ENCODE peak calls at places on chromosomes 13 and 19, in ten cellular contexts. One of them, this sample, is unnamed.

GRCh38 chr13:43316997-43317396 is 293.6 kb downstream of the DNAJC15 start:
- DNase-seq in Panc1: no peak
- DNase-seq in fibroblast of the aortic adventitia: peak
- DNase-seq in tibial artery: peak
- DNase-seq in left ventricle myocardium inferior: no peak
- DNase-seq in body of pancreas: peak
- DNase-seq in Caco-2: no peak
- DNase-seq in fibroblast of lung: peak
- DNase-seq in fibroblast of pulmonary artery: peak
- DNase-seq in neural crest cell: no peak
- DNase-seq in this sample: no peak

GRCh38 chr13:78689011-78689410 is 30.1 kb upstream of the OBI1 start:
- DNase-seq in fibroblast of the aortic adventitia: peak
- DNase-seq in Caco-2: peak
- DNase-seq in fibroblast of pulmonary artery: no peak
- DNase-seq in body of pancreas: no peak
- DNase-seq in neural crest cell: no peak
- DNase-seq in tibial artery: no peak
- DNase-seq in Panc1: no peak
- DNase-seq in fibroblast of lung: no peak
- DNase-seq in left ventricle myocardium inferior: no peak
- DNase-seq in this sample: no peak

GRCh38 chr19:47228168-47228936 is 2.6 kb downstream of the BBC3 start:
- DNase-seq in Caco-2: peak
- DNase-seq in Panc1: no peak
- DNase-seq in body of pancreas: peak
- DNase-seq in tibial artery: peak
- DNase-seq in fibroblast of the aortic adventitia: peak
- DNase-seq in fibroblast of lung: no peak
- DNase-seq in fibroblast of pulmonary artery: no peak
- DNase-seq in neural crest cell: no peak
- DNase-seq in left ventricle myocardium inferior: peak
- DNase-seq in this sample: no peak

GRCh38 chr13:109369357-109370052 is 416.9 kb downstream of the IRS2 start:
- DNase-seq in neural crest cell: no peak
- DNase-seq in Panc1: no peak
- DNase-seq in fibroblast of the aortic adventitia: no peak
- DNase-seq in left ventricle myocardium inferior: no peak
- DNase-seq in tibial artery: no peak
- DNase-seq in Caco-2: no peak
- DNase-seq in body of pancreas: no peak
- DNase-seq in fibroblast of lung: no peak
- DNase-seq in fibroblast of pulmonary artery: no peak
- DNase-seq in this sample: no peak

GRCh38 chr13:59259416-59260000 is 904.2 kb downstream of the DIAPH3 start:
- DNase-seq in fibroblast of pulmonary artery: no peak
- DNase-seq in Caco-2: no peak
- DNase-seq in Panc1: no peak
- DNase-seq in body of pancreas: no peak
- DNase-seq in left ventricle myocardium inferior: no peak
- DNase-seq in fibroblast of the aortic adventitia: no peak
- DNase-seq in tibial artery: no peak
- DNase-seq in fibroblast of lung: no peak
- DNase-seq in neural crest cell: no peak
- DNase-seq in this sample: no peak

GRCh38 chr13:26663801-26664200 is 96.8 kb downstream of the GPR12 start:
- DNase-seq in left ventricle myocardium inferior: no peak
- DNase-seq in fibroblast of lung: no peak
- DNase-seq in fibroblast of pulmonary artery: no peak
- DNase-seq in Caco-2: no peak
- DNase-seq in body of pancreas: no peak
- DNase-seq in tibial artery: no peak
- DNase-seq in fibroblast of the aortic adventitia: no peak
- DNase-seq in Panc1: no peak
- DNase-seq in neural crest cell: no peak
- DNase-seq in this sample: no peak

GRCh38 chr13:32538621-32539246 is at the start of gene N4BP2L2:
- DNase-seq in tibial artery: peak
- DNase-seq in left ventricle myocardium inferior: peak
- DNase-seq in fibroblast of pulmonary artery: peak
- DNase-seq in Panc1: peak
- DNase-seq in neural crest cell: peak
- DNase-seq in fibroblast of the aortic adventitia: peak
- DNase-seq in Caco-2: peak
- DNase-seq in fibroblast of lung: peak
- DNase-seq in body of pancreas: peak
- DNase-seq in this sample: peak

GRCh38 chr19:10112895-10113591 is 1.6 kb downstream of the P2RY11 start:
- DNase-seq in body of pancreas: peak
- DNase-seq in Caco-2: peak
- DNase-seq in fibroblast of pulmonary artery: peak
- DNase-seq in tibial artery: no peak
- DNase-seq in fibroblast of lung: peak
- DNase-seq in fibroblast of the aortic adventitia: no peak
- DNase-seq in left ventricle myocardium inferior: no peak
- DNase-seq in Panc1: no peak
- DNase-seq in neural crest cell: peak
- DNase-seq in this sample: peak

GRCh38 chr13:50762969-50763568 is 80.4 kb downstream of the DLEU7 start:
- DNase-seq in body of pancreas: no peak
- DNase-seq in tibial artery: no peak
- DNase-seq in fibroblast of pulmonary artery: no peak
- DNase-seq in fibroblast of lung: no peak
- DNase-seq in neural crest cell: no peak
- DNase-seq in Caco-2: no peak
- DNase-seq in left ventricle myocardium inferior: no peak
- DNase-seq in fibroblast of the aortic adventitia: no peak
- DNase-seq in Panc1: no peak
- DNase-seq in this sample: no peak

GRCh38 chr13:41148421-41149283 is 16.1 kb upstream of the KBTBD6 start:
- DNase-seq in tibial artery: no peak
- DNase-seq in body of pancreas: no peak
- DNase-seq in fibroblast of pulmonary artery: no peak
- DNase-seq in Caco-2: peak
- DNase-seq in fibroblast of lung: no peak
- DNase-seq in fibroblast of the aortic adventitia: no peak
- DNase-seq in left ventricle myocardium inferior: no peak
- DNase-seq in neural crest cell: no peak
- DNase-seq in Panc1: no peak
- DNase-seq in this sample: peak

GRCh38 chr19:15656467-15656866 is 15.8 kb downstream of the CYP4F3 start:
- DNase-seq in left ventricle myocardium inferior: no peak
- DNase-seq in body of pancreas: no peak
- DNase-seq in neural crest cell: no peak
- DNase-seq in fibroblast of pulmonary artery: no peak
- DNase-seq in fibroblast of the aortic adventitia: no peak
- DNase-seq in Caco-2: no peak
- DNase-seq in fibroblast of lung: no peak
- DNase-seq in Panc1: no peak
- DNase-seq in tibial artery: no peak
- DNase-seq in this sample: no peak

GRCh38 chr13:80463673-80464352 is 122.9 kb upstream of the SPRY2 start:
- DNase-seq in fibroblast of pulmonary artery: peak
- DNase-seq in Caco-2: no peak
- DNase-seq in tibial artery: peak
- DNase-seq in body of pancreas: no peak
- DNase-seq in left ventricle myocardium inferior: no peak
- DNase-seq in Panc1: no peak
- DNase-seq in fibroblast of lung: peak
- DNase-seq in fibroblast of the aortic adventitia: peak
- DNase-seq in neural crest cell: no peak
- DNase-seq in this sample: no peak

GRCh38 chr13:112702341-112702982 is 12.6 kb downstream of the ATP11A start:
- DNase-seq in body of pancreas: no peak
- DNase-seq in fibroblast of the aortic adventitia: no peak
- DNase-seq in neural crest cell: no peak
- DNase-seq in fibroblast of pulmonary artery: no peak
- DNase-seq in tibial artery: no peak
- DNase-seq in Caco-2: no peak
- DNase-seq in fibroblast of lung: no peak
- DNase-seq in left ventricle myocardium inferior: no peak
- DNase-seq in Panc1: no peak
- DNase-seq in this sample: no peak

GRCh38 chr13:108155185-108156106 is 59.9 kb downstream of the LIG4 start:
- DNase-seq in Panc1: peak
- DNase-seq in fibroblast of pulmonary artery: peak
- DNase-seq in tibial artery: peak
- DNase-seq in neural crest cell: peak
- DNase-seq in Caco-2: peak
- DNase-seq in fibroblast of lung: peak
- DNase-seq in fibroblast of the aortic adventitia: peak
- DNase-seq in body of pancreas: peak
- DNase-seq in left ventricle myocardium inferior: peak
- DNase-seq in this sample: peak

GRCh38 chr19:50638576-50638975 is 1.1 kb downstream of the SYT3 start:
- DNase-seq in neural crest cell: no peak
- DNase-seq in fibroblast of pulmonary artery: no peak
- DNase-seq in Caco-2: no peak
- DNase-seq in fibroblast of the aortic adventitia: no peak
- DNase-seq in fibroblast of lung: no peak
- DNase-seq in tibial artery: no peak
- DNase-seq in left ventricle myocardium inferior: no peak
- DNase-seq in body of pancreas: no peak
- DNase-seq in Panc1: no peak
- DNase-seq in this sample: no peak

DNA sequence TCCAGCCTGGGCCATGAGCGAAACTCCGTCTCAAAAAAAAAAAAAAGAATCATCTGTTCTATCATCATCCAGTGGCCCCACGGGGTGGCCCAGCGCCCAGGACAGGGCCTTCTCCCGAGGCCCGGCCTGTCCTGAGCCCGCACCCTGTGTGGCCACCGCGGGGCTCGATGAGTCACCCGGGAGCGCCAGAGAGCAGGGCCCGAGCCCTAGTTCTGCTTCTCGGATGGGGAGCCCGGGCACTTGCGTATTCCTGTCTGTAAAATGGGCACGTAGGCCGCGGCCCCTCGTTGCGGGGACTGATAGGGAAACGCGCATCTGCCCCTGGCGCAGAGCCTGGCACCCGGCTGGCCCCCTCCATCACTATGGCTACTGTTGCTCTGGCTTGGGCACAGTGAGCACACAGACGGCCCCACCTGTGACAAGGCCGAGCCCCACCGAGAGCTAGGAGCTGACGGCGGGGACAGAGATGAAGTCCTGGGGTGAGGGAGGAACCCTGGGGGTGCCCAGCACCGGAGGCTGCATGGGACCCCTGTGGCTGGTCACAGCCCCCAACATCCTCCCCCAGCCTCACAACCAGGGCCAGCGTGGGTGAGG is 21.3 kb upstream of the UQCR11 start:
- DNase-seq in Panc1: no peak
- DNase-seq in fibroblast of the aortic adventitia: no peak
- DNase-seq in fibroblast of lung: no peak
- DNase-seq in fibroblast of pulmonary artery: no peak
- DNase-seq in neural crest cell: no peak
- DNase-seq in tibial artery: no peak
- DNase-seq in body of pancreas: no peak
- DNase-seq in Caco-2: no peak
- DNase-seq in left ventricle myocardium inferior: no peak
- DNase-seq in this sample: no peak
- TF ChIP-seq CTCF in Panc1: no peak
- TF ChIP-seq CTCF in fibroblast of the aortic adventitia: no peak
- TF ChIP-seq CTCF in fibroblast of lung: no peak
- TF ChIP-seq CTCF in fibroblast of pulmonary artery: no peak
- TF ChIP-seq CTCF in neural crest cell: no peak
- TF ChIP-seq CTCF in tibial artery: no peak
- TF ChIP-seq CTCF in body of pancreas: no peak
- TF ChIP-seq CTCF in Caco-2: no peak
- TF ChIP-seq CTCF in left ventricle myocardium inferior: no peak
- TF ChIP-seq CTCF in this sample: no peak

GRCh38 chr13:45511310-45512147 is 46.8 kb downstream of the COG3 start:
- DNase-seq in fibroblast of the aortic adventitia: peak
- DNase-seq in Caco-2: peak
- DNase-seq in Panc1: peak
- DNase-seq in tibial artery: no peak
- DNase-seq in fibroblast of pulmonary artery: peak
- DNase-seq in fibroblast of lung: peak
- DNase-seq in neural crest cell: peak
- DNase-seq in left ventricle myocardium inferior: no peak
- DNase-seq in body of pancreas: peak
- DNase-seq in this sample: peak
- TF ChIP-seq CTCF in fibroblast of the aortic adventitia: peak
- TF ChIP-seq CTCF in Caco-2: peak
- TF ChIP-seq CTCF in Panc1: peak
- TF ChIP-seq CTCF in tibial artery: peak
- TF ChIP-seq CTCF in fibroblast of pulmonary artery: peak
- TF ChIP-seq CTCF in fibroblast of lung: peak
- TF ChIP-seq CTCF in neural crest cell: peak
- TF ChIP-seq CTCF in left ventricle myocardium inferior: peak
- TF ChIP-seq CTCF in body of pancreas: peak
- TF ChIP-seq CTCF in this sample: peak

GRCh38 chr19:13574933-13575332 is 68.7 kb upstream of the CACNA1A start:
- DNase-seq in fibroblast of pulmonary artery: no peak
- DNase-seq in tibial artery: no peak
- DNase-seq in neural crest cell: peak
- DNase-seq in left ventricle myocardium inferior: no peak
- DNase-seq in fibroblast of lung: no peak
- DNase-seq in Caco-2: peak
- DNase-seq in body of pancreas: no peak
- DNase-seq in Panc1: no peak
- DNase-seq in fibroblast of the aortic adventitia: peak
- DNase-seq in this sample: peak
- TF ChIP-seq CTCF in fibroblast of pulmonary artery: peak
- TF ChIP-seq CTCF in tibial artery: no peak
- TF ChIP-seq CTCF in neural crest cell: no peak
- TF ChIP-seq CTCF in left ventricle myocardium inferior: peak
- TF ChIP-seq CTCF in fibroblast of lung: peak
- TF ChIP-seq CTCF in Caco-2: no peak
- TF ChIP-seq CTCF in body of pancreas: no peak
- TF ChIP-seq CTCF in Panc1: peak
- TF ChIP-seq CTCF in fibroblast of the aortic adventitia: peak
- TF ChIP-seq CTCF in this sample: peak

DNA sequence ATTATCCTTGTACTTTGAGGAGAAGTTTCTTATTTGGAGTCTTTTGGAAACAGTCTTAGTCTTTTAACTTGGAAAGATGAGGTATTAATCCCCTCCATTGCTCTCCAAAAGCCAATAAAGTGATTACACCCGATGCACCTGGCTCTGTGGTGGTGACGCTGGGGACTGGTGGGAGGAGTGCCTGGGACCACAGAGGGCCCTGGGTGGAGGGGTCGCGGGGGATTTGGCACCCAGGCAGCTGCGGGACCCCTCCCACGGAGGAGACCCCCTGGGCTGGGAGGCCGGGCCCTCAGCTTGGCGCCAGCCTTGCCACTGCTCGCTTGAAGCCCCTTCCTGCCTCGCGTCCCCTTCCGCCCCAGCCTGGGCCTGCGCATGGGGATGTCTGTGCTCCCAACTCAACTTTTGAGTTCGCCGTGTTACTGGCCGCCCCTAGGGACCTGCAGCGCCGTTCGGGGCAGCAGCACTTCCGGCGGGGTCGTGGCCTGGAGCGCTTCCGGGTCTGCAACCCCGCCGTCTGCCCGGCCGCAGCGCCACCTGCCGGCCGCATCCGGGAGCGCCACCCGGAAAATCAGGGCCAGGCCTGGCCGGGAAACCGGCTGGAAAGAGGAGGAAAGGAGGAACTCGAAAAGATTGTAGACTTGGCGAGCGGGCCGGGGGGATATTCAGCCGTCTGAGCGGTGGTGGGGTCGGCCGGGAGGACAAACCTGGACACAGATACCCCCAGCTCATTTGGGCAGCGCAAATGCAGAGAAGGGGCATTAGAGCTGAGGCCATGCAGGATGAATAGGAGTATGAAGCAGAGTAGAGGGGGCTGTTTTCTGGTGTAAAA is 8.4 kb downstream of the PEAK3 start:
- DNase-seq in Caco-2: peak
- DNase-seq in left ventricle myocardium inferior: peak
- DNase-seq in neural crest cell: peak
- DNase-seq in tibial artery: peak
- DNase-seq in Panc1: no peak
- DNase-seq in fibroblast of pulmonary artery: peak
- DNase-seq in fibroblast of the aortic adventitia: peak
- DNase-seq in fibroblast of lung: peak
- DNase-seq in body of pancreas: peak
- DNase-seq in this sample: peak
- TF ChIP-seq CTCF in Caco-2: peak
- TF ChIP-seq CTCF in left ventricle myocardium inferior: peak
- TF ChIP-seq CTCF in neural crest cell: peak
- TF ChIP-seq CTCF in tibial artery: peak
- TF ChIP-seq CTCF in Panc1: peak
- TF ChIP-seq CTCF in fibroblast of pulmonary artery: peak
- TF ChIP-seq CTCF in fibroblast of the aortic adventitia: peak
- TF ChIP-seq CTCF in fibroblast of lung: peak
- TF ChIP-seq CTCF in body of pancreas: peak
- TF ChIP-seq CTCF in this sample: peak